ENCODE peak calls at places on chromosomes 1 and 21, in four cellular contexts. I, D, K and L are unnamed samples.

GRCh38 chr1:207841318-207841717 is 69.6 kb downstream of the CD34 start:
- DNase-seq in I (no peak), K (no peak), D (no peak), L (no peak)

GRCh38 chr1:58158006-58158405 is 388.5 kb downstream of the OMA1 start:
- DNase-seq in K (no peak), I (no peak), D (no peak), L (no peak)

GRCh38 chr1:118204648-118205047 is 19.6 kb upstream of the SPAG17 start:
- DNase-seq in K (no peak), D (no peak), I (no peak), L (no peak)

GRCh38 chr1:38476111-38476783 is 383.3 kb downstream of the RRAGC start:
- DNase-seq in I (peak), D (no peak), K (no peak), L (no peak)

GRCh38 chr1:168623003-168623828 is 46.8 kb downstream of the XCL1 start:
- DNase-seq in D (peak), K (peak), I (no peak), L (no peak)

GRCh38 chr1:161727343-161727924 is 6.1 kb downstream of the FCRLB start:
- DNase-seq in I (no peak), K (no peak), D (no peak), L (no peak)

GRCh38 chr1:53600486-53600885 is 138.5 kb downstream of the GLIS1 start:
- DNase-seq in D (no peak), K (no peak), I (peak), L (no peak)

GRCh38 chr1:21783679-21784603 is 992 bp upstream of the USP48 start:
- DNase-seq in I (peak), K (peak), D (no peak), L (peak)

GRCh38 chr1:43069481-43070050 is 102.5 kb downstream of the EBNA1BP2 start:
- DNase-seq in D (no peak), K (no peak), I (no peak), L (no peak)

GRCh38 chr21:34648739-34649297 is 20.0 kb upstream of the CLIC6 start:
- DNase-seq in I (no peak), D (no peak), K (no peak), L (no peak)

GRCh38 chr1:55421317-55421716 is 206.2 kb upstream of the USP24 start:
- DNase-seq in D (no peak), K (no peak), I (no peak), L (no peak)

GRCh38 chr1:54906586-54906985 is 19.6 kb upstream of the DHCR24 start:
- DNase-seq in I (no peak), K (no peak), D (no peak), L (no peak)

GRCh38 chr1:169601096-169601881 is 15.0 kb upstream of the F5 start:
- DNase-seq in K (no peak), D (peak), I (no peak), L (no peak)

GRCh38 chr1:224851210-224851849 is 78.1 kb upstream of the DNAH14 start:
- DNase-seq in I (no peak), D (peak), K (peak), L (peak)

GRCh38 chr1:153921803-153922075 is 1.0 kb downstream of the GATAD2B start:
- DNase-seq in I (no peak), K (no peak), D (peak), L (peak)

GRCh38 chr21:35585155-35585554 is 475.2 kb downstream of the SETD4 start:
- DNase-seq in I (no peak), D (no peak), K (no peak), L (no peak)

GRCh38 chr1:91020967-91021685 is 709 bp downstream of the ZNF644 start:
- DNase-seq in I (peak), K (peak), D (peak), L (peak)
- TF ChIP-seq CTCF in I (no peak), K (no peak), D (no peak), L (no peak)

GRCh38 chr1:51686450-51686849 is 69.6 kb downstream of the OSBPL9 start:
- DNase-seq in I (no peak), K (no peak), D (peak), L (no peak)
- H3K27ac ChIP-seq in I (no peak), K (no peak), D (no peak), L (no peak)

DNA sequence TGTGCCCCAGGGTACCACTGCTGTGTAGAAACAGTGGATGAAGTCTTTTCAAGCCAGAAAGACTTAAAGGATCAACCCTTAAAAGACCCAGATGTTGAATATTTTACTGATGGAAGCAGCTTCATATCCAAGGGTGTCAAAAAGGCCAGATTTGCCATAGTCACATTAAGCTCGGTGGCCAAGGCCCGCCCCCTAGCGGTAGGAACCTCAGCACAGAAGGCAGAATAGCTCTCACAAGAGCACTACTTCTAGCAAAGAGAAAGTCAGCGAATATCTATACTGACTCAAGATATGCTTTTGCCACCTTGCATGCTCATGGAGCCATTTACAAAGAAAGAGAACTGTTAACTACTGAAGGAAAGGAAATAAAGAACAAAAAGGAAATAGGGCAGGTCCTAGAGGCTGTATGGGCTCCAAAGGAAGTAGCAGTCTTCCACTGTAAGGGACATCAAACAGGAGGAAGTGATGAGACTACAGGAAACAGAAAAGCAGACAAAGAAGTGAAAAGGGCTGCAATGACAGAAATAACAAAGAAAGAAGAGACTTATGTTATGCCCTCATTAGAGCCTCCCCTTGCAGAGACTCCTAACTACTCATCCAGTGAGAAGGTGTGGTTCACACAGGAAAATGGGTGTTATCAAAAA is 90.5 kb downstream of the LIPI start:
- DNase-seq in I (no peak), K (peak), D (peak), L (no peak)
- TF ChIP-seq CTCF in I (no peak), K (peak), D (peak), L (no peak)

DNA sequence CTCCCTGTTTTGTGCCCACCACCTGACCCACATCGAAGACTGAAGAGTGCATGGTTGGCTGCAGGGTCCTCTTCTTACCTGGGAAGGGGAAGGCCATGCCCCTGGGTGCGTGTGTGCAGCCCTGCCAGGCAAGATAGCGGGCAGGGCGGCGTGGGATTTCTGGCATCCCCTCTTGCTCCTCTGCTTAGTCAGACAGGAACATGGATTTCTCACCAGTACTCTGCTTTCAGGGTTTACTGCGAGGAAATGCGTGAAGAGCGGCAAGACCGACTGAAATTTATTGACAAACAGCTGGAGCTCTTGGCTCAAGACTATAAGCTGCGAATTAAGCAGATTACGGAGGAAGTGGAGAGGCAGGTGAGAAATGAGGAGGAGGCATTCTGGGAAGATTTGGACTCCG is 15.5 kb upstream of the MIIP start:
- DNase-seq in D (no peak), K (no peak), I (no peak), L (no peak)
- H3K27ac ChIP-seq in D (no peak), K (no peak), I (no peak), L (no peak)

GRCh38 chr21:45356251-45356650 is 48.7 kb upstream of the COL18A1 start:
- DNase-seq in D (no peak), I (no peak), K (no peak), L (no peak)
- TF ChIP-seq CTCF in D (no peak), I (no peak), K (no peak), L (no peak)

GRCh38 chr1:71964188-71964587 is 318.2 kb downstream of the NEGR1 start:
- DNase-seq in D (no peak), K (no peak), I (no peak), L (no peak)
- H3K27ac ChIP-seq in D (no peak), K (no peak), I (no peak), L (no peak)

GRCh38 chr1:156854634-156855033 is 4.3 kb downstream of the INSRR start:
- DNase-seq in I (no peak), D (no peak), K (no peak), L (no peak)
- TF ChIP-seq CTCF in I (no peak), D (no peak), K (no peak), L (no peak)

GRCh38 chr1:25360596-25361581 is 22.8 kb downstream of the TMEM50A start:
- DNase-seq in K (peak), D (peak), I (no peak), L (no peak)

GRCh38 chr1:25356848-25357247 is 18.7 kb downstream of the TMEM50A start:
- DNase-seq in K (no peak), D (peak), I (no peak), L (no peak)

GRCh38 chr1:25355841-25356395 is 17.8 kb downstream of the TMEM50A start:
- DNase-seq in D (no peak), I (no peak), K (no peak), L (no peak)

GRCh38 chr1:25356441-25356840 is 18.3 kb downstream of the TMEM50A start:
- DNase-seq in D (no peak), K (no peak), I (no peak), L (no peak)

GRCh38 chr1:25361901-25362300 is 23.8 kb downstream of the TMEM50A start:
- DNase-seq in K (no peak), I (no peak), D (no peak), L (no peak)
- H3K27ac ChIP-seq in K (peak), I (no peak), D (no peak), L (no peak)

GRCh38 chr1:205578780-205579571 is 52.8 kb downstream of the ELK4 start:
- DNase-seq in I (peak), K (no peak), D (no peak), L (no peak)
- TF ChIP-seq CTCF in I (no peak), K (no peak), D (no peak), L (no peak)

GRCh38 chr1:2074316-2074855 is 24.2 kb downstream of the PRKCZ start:
- DNase-seq in D (no peak), K (no peak), I (no peak), L (no peak)

GRCh38 chr1:2070800-2071530 is 20.8 kb downstream of the PRKCZ start:
- DNase-seq in D (no peak), I (no peak), K (no peak), L (no peak)

GRCh38 chr1:2072109-2072806 is 22.0 kb downstream of the PRKCZ start:
- DNase-seq in K (no peak), I (no peak), D (no peak), L (no peak)

GRCh38 chr1:2073382-2074230 is 23.4 kb downstream of the PRKCZ start:
- DNase-seq in I (no peak), D (no peak), K (no peak), L (no peak)

GRCh38 chr1:2072891-2073290 is 22.7 kb downstream of the PRKCZ start:
- DNase-seq in I (no peak), K (no peak), D (no peak), L (no peak)
- H3K27ac ChIP-seq in I (no peak), K (peak), D (no peak), L (no peak)